ENCODE peak calls at places on chromosome 17, in seven cellular contexts. E is epithelial cell of esophagus, B is heart right ventricle, C is hepatocyte, I is cardiac muscle cell, L is H9, S is GM20000. T is an unnamed sample.

GRCh38 chr17:21678451-21679081 is 13.8 kb upstream of the KCNJ18 start:
- DNase-seq in B (no peak), C (no peak), I (no peak), L (no peak), S (no peak), E (no peak), T (no peak)

GRCh38 chr17:41588126-41588810 is 1.6 kb upstream of the KRT14 start:
- DNase-seq in C (no peak), S (no peak), B (no peak), L (no peak), I (no peak), E (peak; percentile 92), T (no peak)

GRCh38 chr17:17191346-17191792 is 14.8 kb downstream of the PLD6 start:
- DNase-seq in S (no peak), E (no peak), B (peak; percentile 62), C (no peak), I (no peak), L (no peak), T (no peak)

GRCh38 chr17:81482673-81483072 is 29.9 kb downstream of the ACTG1 start:
- DNase-seq in B (no peak), C (no peak), L (no peak), E (no peak), S (no peak), I (no peak), T (no peak)

GRCh38 chr17:72565006-72565405 is 444.2 kb downstream of the SOX9 start:
- DNase-seq in C (no peak), B (no peak), S (no peak), L (no peak), E (no peak), I (no peak), T (no peak)

GRCh38 chr17:59372138-59372751 is 40.8 kb downstream of the YPEL2 start:
- DNase-seq in C (peak; percentile 50), L (no peak), B (peak; percentile 80), S (no peak), I (peak; percentile 58), E (peak; percentile 40), T (no peak)

GRCh38 chr17:28357061-28357900 is at the start of gene POLDIP2:
- DNase-seq in I (peak; percentile 96), L (peak; percentile 98), B (peak; percentile 95), C (peak; percentile 98), S (peak; percentile 98), E (peak; percentile 97), T (peak; percentile 88)

GRCh38 chr17:16478693-16479092 is 13.3 kb downstream of the LRRC75A start:
- DNase-seq in I (no peak), C (no peak), S (no peak), L (no peak), E (no peak), B (no peak), T (no peak)

GRCh38 chr17:35119370-35120185 is at the start of gene RAD51D:
- DNase-seq in S (peak; percentile 94), B (peak; percentile 59), I (peak; percentile 89), L (peak; percentile 93), C (peak; percentile 91), E (peak; percentile 63), T (peak; percentile 75)

GRCh38 chr17:51322390-51323029 is 62.2 kb downstream of the UTP18 start:
- DNase-seq in S (peak; percentile 34), E (peak; percentile 45), I (peak; percentile 46), L (peak; percentile 55), C (peak; percentile 55), B (no peak), T (no peak)

GRCh38 chr17:75875182-75875939 is 3.0 kb downstream of the TRIM47 start:
- DNase-seq in L (no peak), S (peak; percentile 10), I (no peak), B (no peak), E (no peak), C (no peak), T (no peak)

GRCh38 chr17:53353919-53354351 is 468.8 kb upstream of the KIF2B start:
- DNase-seq in L (no peak), E (no peak), I (no peak), C (peak; percentile 43), S (no peak), B (peak; percentile 14), T (no peak)

GRCh38 chr17:36188891-36189306 is 7.7 kb downstream of the CCL3L1 start:
- DNase-seq in S (peak; percentile 48), L (no peak), E (no peak), C (no peak), I (no peak), B (peak; percentile 56), T (no peak)

GRCh38 chr17:39404542-39405378 is 3.3 kb upstream of the FBXL20 start:
- DNase-seq in I (no peak), B (no peak), E (peak; percentile 89), C (no peak), L (no peak), S (no peak), T (no peak)

GRCh38 chr17:41394254-41395016 is 3.0 kb downstream of the KRT31 start:
- DNase-seq in L (no peak), I (no peak), C (no peak), B (no peak), E (peak; percentile 97), S (no peak), T (no peak)

GRCh38 chr17:4444782-4445473 is 11.2 kb downstream of the SPNS3 start:
- DNase-seq in E (peak; percentile 50), C (no peak), L (no peak), I (no peak), S (no peak), B (peak; percentile 83), T (no peak)

GRCh38 chr17:8056232-8056975 is 17.5 kb downstream of the ALOX15B start:
- DNase-seq in C (peak; percentile 74), I (no peak), E (peak; percentile 86), B (peak; percentile 23), L (no peak), S (peak; percentile 64), T (no peak)

GRCh38 chr17:78882546-78883089 is 20.4 kb downstream of the CEP295NL start:
- DNase-seq in I (no peak), L (peak; percentile 50), C (no peak), E (no peak), S (no peak), B (no peak), T (no peak)

GRCh38 chr17:71550675-71551074 is 570.1 kb upstream of the SOX9 start:
- DNase-seq in S (no peak), E (no peak), B (no peak), I (no peak), C (no peak), L (no peak), T (no peak)

GRCh38 chr17:10265100-10265810 is 66.8 kb upstream of the GAS7 start:
- DNase-seq in B (no peak), I (no peak), S (no peak), E (no peak), L (no peak), C (peak; percentile 37), T (no peak)

GRCh38 chr17:74699236-74699635 is 13.5 kb downstream of the CD300LF start:
- DNase-seq in L (no peak), E (no peak), B (no peak), I (no peak), S (no peak), C (no peak), T (no peak)

GRCh38 chr17:82097187-82097918 is 683 bp downstream of the FASN start:
- DNase-seq in I (peak; percentile 77), E (peak; percentile 35), B (peak; percentile 33), C (peak; percentile 78), S (peak; percentile 76), L (no peak), T (peak; percentile 52)

GRCh38 chr17:40540448-40540847 is 24.8 kb downstream of the CCR7 start:
- DNase-seq in L (no peak), B (no peak), E (no peak), S (no peak), C (no peak), I (no peak), T (no peak)

GRCh38 chr17:15291674-15292361 is 26.7 kb upstream of the PMP22 start:
- DNase-seq in I (peak; percentile 25), E (no peak), S (no peak), B (peak; percentile 23), L (no peak), C (no peak), T (no peak)

DNA sequence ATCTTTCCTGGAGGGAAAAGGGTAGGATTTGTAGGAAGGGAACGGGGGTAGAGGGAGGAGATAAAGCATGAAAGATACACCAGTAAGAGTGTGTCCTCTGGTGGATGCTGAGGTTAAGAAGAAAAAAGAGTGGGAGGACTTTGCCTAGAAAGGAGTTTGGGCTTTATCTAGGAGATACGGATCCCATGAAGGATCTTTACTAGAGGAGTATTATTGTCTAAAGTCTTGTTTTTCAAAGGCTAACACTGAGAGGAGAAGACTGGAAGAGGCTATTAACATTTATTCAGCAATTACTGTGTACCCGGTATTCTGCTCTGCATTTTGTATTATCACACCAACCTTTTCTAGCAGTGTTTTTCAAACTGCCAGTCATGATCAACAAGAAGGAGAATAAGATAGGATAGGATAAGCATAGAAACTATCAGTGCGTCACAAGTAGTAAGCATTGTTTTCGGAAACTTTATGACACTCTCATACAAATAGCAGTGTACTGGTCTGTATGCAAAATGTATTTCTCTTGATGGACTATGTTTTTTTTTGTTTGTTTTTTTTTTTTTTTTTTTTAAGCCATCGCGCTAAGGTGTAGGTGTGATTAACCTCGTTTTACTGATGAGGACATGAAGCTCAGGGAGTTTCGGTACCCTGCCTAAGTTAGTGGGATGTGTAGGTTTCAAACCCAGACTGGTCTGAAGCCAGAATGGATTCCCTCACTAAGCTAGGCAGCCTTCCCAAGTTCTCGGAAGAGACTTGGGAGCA is 1.4 kb upstream of the SP2 start:
- DNase-seq in C (no peak), I (no peak), L (no peak), E (no peak), B (no peak), S (no peak), T (no peak)
- TF ChIP-seq CTCF in C (no peak), I (no peak), L (no peak), E (peak; percentile 16), B (no peak), S (no peak), T (no peak)

GRCh38 chr17:57440522-57441269 is 184.4 kb downstream of the MSI2 start:
- DNase-seq in E (peak; percentile 86), L (peak; percentile 87), I (peak; percentile 93), C (peak; percentile 78), B (peak; percentile 88), S (peak; percentile 65), T (peak; percentile 28)
- TF ChIP-seq CTCF in E (peak; percentile 33), L (peak; percentile 76), I (peak; percentile 73), C (peak; percentile 56), B (peak; percentile 64), S (peak; percentile 87), T (peak; percentile 67)

GRCh38 chr17:58172369-58173071 is 5.7 kb downstream of the OR4D2 start:
- DNase-seq in E (peak; percentile 66), S (peak; percentile 58), I (peak; percentile 15), L (peak; percentile 85), C (no peak), B (no peak), T (no peak)
- TF ChIP-seq CTCF in E (peak; percentile 74), S (peak; percentile 23), I (peak; percentile 35), L (peak; percentile 78), C (peak; percentile 29), B (peak; percentile 46), T (peak; percentile 45)

DNA sequence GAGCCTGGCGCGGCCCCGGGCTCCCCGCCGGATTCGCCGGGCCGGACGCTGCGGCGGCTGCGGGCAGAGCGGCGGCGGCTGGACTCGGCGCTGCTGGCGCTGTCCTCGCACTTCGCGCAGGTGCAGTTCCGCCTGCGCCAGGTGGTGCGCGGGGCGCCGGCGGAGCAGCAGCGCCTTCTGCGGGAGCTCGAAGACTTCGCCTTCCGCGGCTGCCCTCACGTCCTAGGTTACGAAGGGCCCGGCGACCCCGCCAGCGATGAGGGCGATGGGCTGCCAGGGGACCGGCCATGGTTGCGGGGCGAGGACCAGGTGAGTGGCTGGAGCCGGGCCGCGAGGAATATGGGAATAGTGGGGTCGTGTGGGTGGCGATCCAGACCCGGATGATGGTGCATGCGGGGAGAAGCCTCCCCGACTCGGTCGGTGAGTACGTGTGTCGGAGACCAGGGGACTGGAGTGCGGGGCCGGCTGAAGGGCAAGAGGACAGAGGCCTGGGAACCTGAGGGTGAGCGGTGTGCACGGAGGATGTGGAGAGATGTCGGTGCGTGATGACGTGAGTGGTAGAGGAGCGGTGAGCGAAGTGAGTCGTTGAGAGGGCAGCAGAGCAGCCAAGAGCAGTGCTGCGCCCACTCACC is 517 bp downstream of the RUNDC1 start:
- DNase-seq in B (peak; percentile 27), E (peak; percentile 72), S (peak; percentile 81), C (peak; percentile 82), L (peak; percentile 71), I (peak; percentile 77), T (peak; percentile 44)
- TF ChIP-seq CTCF in B (peak; percentile 11), E (peak; percentile 12), S (no peak), C (peak; percentile 18), L (peak; percentile 34), I (no peak), T (peak; percentile 41)

T was measured in progenitor cell of endocrine pancreas.